ENCODE peak calls at places on chromosomes 12 and 14, in nine cellular contexts. P is pulmonary artery endothelial cell, C is kidney tubule cell, L is heart left ventricle, Q is ovary, N is HS-5, O is EL, D is kidney epithelial cell, X is NCI-H748 treated with DMSO at 0.1 percent for 48 hours. H is an unnamed sample.

GRCh38 chr12:51686727-51687126 is 95.7 kb downstream of the SCN8A start:
- DNase-seq in P (no peak), C (peak; percentile 33), L (no peak), Q (no peak), N (no peak), O (peak; percentile 65), D (no peak), X (no peak), H (no peak)

GRCh38 chr12:70365398-70365647 is 767 bp upstream of the KCNMB4 start:
- DNase-seq in P (no peak), C (no peak), L (no peak), Q (no peak), N (no peak), O (no peak), D (no peak), X (no peak), H (no peak)

GRCh38 chr12:69885656-69886055 is 60.6 kb downstream of the MYRFL start:
- DNase-seq in P (no peak), C (no peak), L (no peak), Q (no peak), N (no peak), O (no peak), D (no peak), X (no peak), H (no peak)

GRCh38 chr12:90331262-90331661 is 622.6 kb upstream of the ATP2B1 start:
- DNase-seq in P (peak; percentile 92), C (no peak), L (peak; percentile 36), Q (no peak), N (no peak), O (no peak), D (no peak), X (no peak), H (no peak)

GRCh38 chr12:48142818-48143674 is 14.3 kb downstream of the ASB8 start:
- DNase-seq in P (no peak), C (no peak), L (no peak), Q (no peak), N (no peak), O (no peak), D (no peak), X (no peak), H (no peak)

GRCh38 chr14:101074124-101075024 is 170.9 kb upstream of the RTL1 start:
- DNase-seq in P (no peak), C (no peak), L (no peak), Q (no peak), N (no peak), O (no peak), D (no peak), X (no peak), H (no peak)

GRCh38 chr12:5586201-5586600 is 154.3 kb downstream of the NTF3 start:
- DNase-seq in P (peak; percentile 77), C (peak; percentile 73), L (no peak), Q (no peak), N (no peak), O (peak; percentile 75), D (peak; percentile 37), X (no peak), H (no peak)

GRCh38 chr12:107493646-107494045 is 192.0 kb upstream of the PWP1 start:
- DNase-seq in P (no peak), C (no peak), L (no peak), Q (no peak), N (no peak), O (no peak), D (no peak), X (no peak), H (no peak)

GRCh38 chr14:64758711-64759554 is 54.7 kb downstream of the PLEKHG3 start:
- DNase-seq in P (no peak), C (peak; percentile 79), L (peak; percentile 73), Q (peak; percentile 75), N (peak; percentile 54), O (peak; percentile 92), D (no peak), X (no peak), H (no peak)

GRCh38 chr12:38155020-38155395 is 161.6 kb upstream of the ALG10B start:
- DNase-seq in P (no peak), C (no peak), L (no peak), Q (no peak), N (no peak), O (no peak), D (no peak), X (no peak), H (no peak)

GRCh38 chr12:6199531-6200265 is 502 bp upstream of the CD9 start:
- DNase-seq in P (no peak), C (no peak), L (peak; percentile 66), Q (peak; percentile 57), N (no peak), O (peak; percentile 36), D (no peak), X (no peak), H (no peak)

GRCh38 chr12:117832459-117833457 is 136.0 kb downstream of the KSR2 start:
- DNase-seq in P (no peak), C (peak; percentile 93), L (no peak), Q (no peak), N (peak; percentile 61), O (peak; percentile 83), D (peak; percentile 65), X (no peak), H (no peak)

GRCh38 chr12:58387199-58387598 is 445.8 kb downstream of the ATP23 start:
- DNase-seq in P (no peak), C (peak; percentile 92), L (no peak), Q (no peak), N (peak; percentile 48), O (peak; percentile 77), D (peak; percentile 66), X (no peak), H (no peak)

GRCh38 chr14:101972126-101972785 is 7.9 kb downstream of the DYNC1H1 start:
- DNase-seq in P (peak; percentile 98), C (peak; percentile 98), L (peak; percentile 90), Q (peak; percentile 84), N (peak; percentile 99), O (peak; percentile 100), D (peak; percentile 98), X (no peak), H (no peak)

GRCh38 chr12:43957732-43958131 is 121.9 kb downstream of the TMEM117 start:
- DNase-seq in P (no peak), C (peak; percentile 61), L (no peak), Q (no peak), N (peak; percentile 42), O (peak; percentile 56), D (peak; percentile 31), X (no peak), H (no peak)

GRCh38 chr12:65518771-65519170 is 240.3 kb downstream of the MSRB3 start:
- DNase-seq in P (no peak), C (peak; percentile 79), L (no peak), Q (no peak), N (no peak), O (peak; percentile 54), D (no peak), X (no peak), H (no peak)

GRCh38 chr12:58433969-58434368 is 486.3 kb downstream of the LRIG3 start:
- DNase-seq in P (no peak), C (peak; percentile 42), L (no peak), Q (no peak), N (peak; percentile 80), O (peak; percentile 93), D (no peak), X (no peak), H (no peak)

H was measured in T-helper 2 cell.